ENCODE peak calls at places on chromosome 5, in six cellular contexts. One of them, this sample, is unnamed.

GRCh38 chr5:179114756-179115155 is 54.6 kb downstream of the ZNF354C start:
- DNase-seq in NCI-H1092: no peak
- DNase-seq in Ammon's horn: no peak
- DNase-seq in T-helper 9 cell: no peak
- DNase-seq in endodermal cell: peak; percentile 9
- DNase-seq in CD4-positive, alpha-beta T cell: no peak
- DNase-seq in this sample: no peak

GRCh38 chr5:170693701-170694100 is 89.8 kb upstream of the GABRP start:
- DNase-seq in NCI-H1092: no peak
- DNase-seq in Ammon's horn: no peak
- DNase-seq in T-helper 9 cell: no peak
- DNase-seq in endodermal cell: peak; percentile 75
- DNase-seq in CD4-positive, alpha-beta T cell: no peak
- DNase-seq in this sample: no peak

GRCh38 chr5:31232273-31232888 is 38.9 kb downstream of the CDH6 start:
- DNase-seq in NCI-H1092: peak; percentile 48
- DNase-seq in Ammon's horn: peak; percentile 69
- DNase-seq in T-helper 9 cell: no peak
- DNase-seq in endodermal cell: peak; percentile 63
- DNase-seq in CD4-positive, alpha-beta T cell: no peak
- DNase-seq in this sample: peak; percentile 70

GRCh38 chr5:9056046-9056445 is 489.8 kb downstream of the SEMA5A start:
- DNase-seq in NCI-H1092: no peak
- DNase-seq in Ammon's horn: no peak
- DNase-seq in T-helper 9 cell: no peak
- DNase-seq in endodermal cell: no peak
- DNase-seq in CD4-positive, alpha-beta T cell: no peak
- DNase-seq in this sample: no peak

GRCh38 chr5:127028822-127029457 is 1.4 kb downstream of the MARCHF3 start:
- DNase-seq in NCI-H1092: peak; percentile 13
- DNase-seq in Ammon's horn: peak; percentile 38
- DNase-seq in T-helper 9 cell: no peak
- DNase-seq in endodermal cell: no peak
- DNase-seq in CD4-positive, alpha-beta T cell: no peak
- DNase-seq in this sample: peak; percentile 84

GRCh38 chr5:177147239-177147638 is 13.7 kb downstream of the NSD1 start:
- DNase-seq in NCI-H1092: no peak
- DNase-seq in Ammon's horn: no peak
- DNase-seq in T-helper 9 cell: no peak
- DNase-seq in endodermal cell: no peak
- DNase-seq in CD4-positive, alpha-beta T cell: no peak
- DNase-seq in this sample: no peak

GRCh38 chr5:135434591-135435466 is 12.3 kb downstream of the DCANP1 start:
- DNase-seq in NCI-H1092: no peak
- DNase-seq in Ammon's horn: no peak
- DNase-seq in T-helper 9 cell: no peak
- DNase-seq in endodermal cell: peak; percentile 37
- DNase-seq in CD4-positive, alpha-beta T cell: no peak
- DNase-seq in this sample: no peak

GRCh38 chr5:79474416-79475173 is 39.3 kb downstream of the HOMER1 start:
- DNase-seq in NCI-H1092: no peak
- DNase-seq in Ammon's horn: no peak
- DNase-seq in T-helper 9 cell: no peak
- DNase-seq in endodermal cell: no peak
- DNase-seq in CD4-positive, alpha-beta T cell: no peak
- DNase-seq in this sample: no peak

GRCh38 chr5:7714697-7715096 is 136.2 kb downstream of the CFAP90 start:
- DNase-seq in NCI-H1092: no peak
- DNase-seq in Ammon's horn: no peak
- DNase-seq in T-helper 9 cell: no peak
- DNase-seq in endodermal cell: no peak
- DNase-seq in CD4-positive, alpha-beta T cell: no peak
- DNase-seq in this sample: no peak

GRCh38 chr5:179263391-179264052 is 81.7 kb downstream of the ADAMTS2 start:
- DNase-seq in NCI-H1092: no peak
- DNase-seq in Ammon's horn: no peak
- DNase-seq in T-helper 9 cell: no peak
- DNase-seq in endodermal cell: peak; percentile 35
- DNase-seq in CD4-positive, alpha-beta T cell: no peak
- DNase-seq in this sample: no peak

GRCh38 chr5:83567741-83568530 is 96.4 kb downstream of the VCAN start:
- DNase-seq in NCI-H1092: no peak
- DNase-seq in Ammon's horn: no peak
- DNase-seq in T-helper 9 cell: no peak
- DNase-seq in endodermal cell: no peak
- DNase-seq in CD4-positive, alpha-beta T cell: no peak
- DNase-seq in this sample: no peak

GRCh38 chr5:118952992-118953651 is 35.2 kb downstream of the DTWD2 start:
- DNase-seq in NCI-H1092: no peak
- DNase-seq in Ammon's horn: no peak
- DNase-seq in T-helper 9 cell: no peak
- DNase-seq in endodermal cell: peak; percentile 67
- DNase-seq in CD4-positive, alpha-beta T cell: no peak
- DNase-seq in this sample: peak; percentile 1

This sample was measured in NB4.